ENCODE peak calls at places on chromosomes 5 and 9, in six cellular contexts. H, Z, O, N, X and Q are unnamed samples.

GRCh38 chr9:83959061-83959460 is 21.0 kb downstream of the HNRNPK start:
- DNase-seq in H (peak), Z (peak), O (no peak), N (no peak), X (no peak), Q (peak)

GRCh38 chr9:111674319-111674718 is 12.9 kb downstream of the GNG10 start:
- DNase-seq in H (no peak), Z (no peak), O (no peak), N (no peak), X (no peak), Q (no peak)

GRCh38 chr5:159106569-159107282 is 7.0 kb upstream of the EBF1 start:
- DNase-seq in H (peak), Z (peak), O (peak), N (peak), X (peak), Q (peak)

GRCh38 chr9:8660383-8660782 is 860.8 kb upstream of the DMAC1 start:
- DNase-seq in H (peak), Z (peak), O (no peak), N (no peak), X (peak), Q (no peak)

GRCh38 chr5:159700016-159700415 is 216.3 kb upstream of the ADRA1B start:
- DNase-seq in H (no peak), Z (no peak), O (no peak), N (no peak), X (no peak), Q (no peak)

GRCh38 chr5:78806544-78806943 is 158.0 kb upstream of the LHFPL2 start:
- DNase-seq in H (no peak), Z (peak), O (no peak), N (no peak), X (no peak), Q (no peak)

GRCh38 chr5:62316110-62316509 is 10.1 kb downstream of the KIF2A start:
- DNase-seq in H (no peak), Z (peak), O (no peak), N (no peak), X (no peak), Q (no peak)

GRCh38 chr9:123302348-123303214 is 34.2 kb upstream of the STRBP start:
- DNase-seq in H (no peak), Z (no peak), O (no peak), N (no peak), X (peak), Q (no peak)

GRCh38 chr9:21830589-21830988 is 28.2 kb downstream of the MTAP start:
- DNase-seq in H (no peak), Z (no peak), O (no peak), N (no peak), X (no peak), Q (no peak)

GRCh38 chr5:16983022-16983639 is 47.0 kb upstream of the MYO10 start:
- DNase-seq in H (no peak), Z (no peak), O (no peak), N (no peak), X (no peak), Q (no peak)

GRCh38 chr5:107381189-107381856 is 289.4 kb downstream of the EFNA5 start:
- DNase-seq in H (peak), Z (peak), O (no peak), N (no peak), X (no peak), Q (no peak)

GRCh38 chr5:110094109-110094508 is 404.4 kb downstream of the MAN2A1 start:
- DNase-seq in H (no peak), Z (no peak), O (no peak), N (no peak), X (no peak), Q (no peak)

GRCh38 chr5:88826959-88827585 is 55.9 kb downstream of the MEF2C start:
- DNase-seq in H (peak), Z (peak), O (no peak), N (no peak), X (no peak), Q (no peak)

GRCh38 chr5:106019271-106019670 is 1651.5 kb downstream of the EFNA5 start:
- DNase-seq in H (no peak), Z (peak), O (no peak), N (no peak), X (no peak), Q (no peak)

GRCh38 chr9:36855443-36856315 is 178.4 kb downstream of the PAX5 start:
- DNase-seq in H (no peak), Z (no peak), O (no peak), N (peak), X (no peak), Q (peak)

GRCh38 chr5:83467315-83468044 is 4.1 kb upstream of the VCAN start:
- DNase-seq in H (no peak), Z (peak), O (no peak), N (no peak), X (peak), Q (no peak)

DNA sequence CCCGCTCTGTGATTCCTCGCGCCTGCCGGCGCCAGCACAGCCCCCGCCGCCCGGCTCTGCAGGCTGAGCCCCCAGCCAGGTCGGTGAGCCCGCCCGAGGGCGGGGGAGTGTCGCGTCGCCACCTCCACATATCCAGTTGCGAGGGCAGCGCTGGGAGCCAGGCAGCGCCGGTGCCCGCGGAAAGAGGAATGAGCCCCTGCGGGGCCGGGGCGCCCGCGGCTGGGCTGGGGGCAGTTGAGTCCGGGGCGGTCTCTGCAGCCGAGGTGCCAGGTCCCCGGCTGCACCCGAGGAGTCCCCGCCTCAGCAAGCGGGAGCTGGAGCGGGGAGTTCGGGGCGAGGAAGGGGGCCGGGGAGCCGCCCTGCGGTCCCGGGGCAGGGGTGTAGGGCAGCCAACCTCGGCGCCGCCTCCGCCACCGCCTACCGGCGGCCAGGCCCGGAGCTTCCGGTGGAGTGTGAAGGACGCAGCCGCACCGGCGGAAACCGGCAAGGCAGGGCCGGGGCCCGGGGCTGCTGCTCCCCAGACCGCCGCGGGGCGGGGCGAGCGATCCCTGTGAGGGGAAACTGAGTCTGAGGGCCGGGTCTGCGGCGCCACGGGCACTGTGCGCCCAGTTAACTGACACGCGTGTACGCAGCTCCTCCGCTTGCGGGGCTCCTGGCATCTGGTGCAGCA is 2.3 kb upstream of the TRAF1 start:
- DNase-seq in H (peak), Z (no peak), O (peak), N (peak), X (peak), Q (peak)
- TF ChIP-seq CTCF in H (peak), Z (peak), O (peak), N (peak), X (no peak), Q (no peak)

DNA sequence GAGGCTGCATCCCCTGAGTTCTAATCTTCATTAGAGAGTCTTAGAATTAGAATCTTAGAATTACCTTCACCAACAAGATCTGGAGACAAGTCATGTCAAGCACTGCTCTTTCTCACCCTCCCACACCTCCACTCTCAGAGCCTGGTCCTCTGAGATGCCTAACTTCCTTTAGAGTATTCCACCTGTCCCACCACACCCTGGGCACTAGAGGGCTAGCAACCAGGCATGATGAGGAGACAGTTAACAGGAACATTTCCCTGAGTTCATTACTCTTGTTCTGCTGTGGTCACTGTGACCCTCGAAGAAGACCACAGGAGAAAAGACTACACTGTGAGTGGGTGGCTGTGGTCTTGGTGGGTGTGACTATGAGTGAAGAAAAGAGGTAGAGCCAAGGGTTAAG is 25.2 kb upstream of the MAP1B start:
- DNase-seq in H (no peak), Z (no peak), O (no peak), N (no peak), X (no peak), Q (no peak)
- TF ChIP-seq CTCF in H (no peak), Z (no peak), O (no peak), N (peak), X (no peak), Q (no peak)

GRCh38 chr5:85395526-85395925 is 1010.8 kb upstream of the EDIL3 start:
- DNase-seq in H (no peak), Z (no peak), O (no peak), N (no peak), X (no peak), Q (no peak)
- TF ChIP-seq CTCF in H (no peak), Z (no peak), O (no peak), N (no peak), X (no peak), Q (no peak)

GRCh38 chr9:131423171-131423581 is 29.3 kb downstream of the PRRC2B start:
- DNase-seq in H (peak), Z (peak), O (peak), N (no peak), X (no peak), Q (peak)

GRCh38 chr9:131421691-131422090 is 27.8 kb downstream of the PRRC2B start:
- DNase-seq in H (no peak), Z (no peak), O (no peak), N (no peak), X (no peak), Q (no peak)

GRCh38 chr9:131419716-131420115 is 25.8 kb downstream of the PRRC2B start:
- DNase-seq in H (no peak), Z (no peak), O (no peak), N (no peak), X (no peak), Q (no peak)

GRCh38 chr9:131420913-131421312 is 27.0 kb downstream of the PRRC2B start:
- DNase-seq in H (no peak), Z (peak), O (no peak), N (no peak), X (no peak), Q (no peak)

GRCh38 chr9:131422241-131422792 is 28.4 kb downstream of the PRRC2B start:
- DNase-seq in H (peak), Z (no peak), O (no peak), N (no peak), X (no peak), Q (no peak)
- TF ChIP-seq CTCF in H (peak), Z (no peak), O (no peak), N (no peak), X (no peak), Q (no peak)

GRCh38 chr5:155027993-155028629 is 14.6 kb downstream of the KIF4B start:
- DNase-seq in H (no peak), Z (no peak), O (no peak), N (no peak), X (no peak), Q (no peak)
- TF ChIP-seq CTCF in H (no peak), Z (no peak), O (no peak), N (peak), X (no peak), Q (no peak)

GRCh38 chr9:93061791-93062299 is 3.3 kb downstream of the SUSD3 start:
- DNase-seq in H (no peak), Z (no peak), O (no peak), N (no peak), X (no peak), Q (no peak)
- TF ChIP-seq CTCF in H (no peak), Z (no peak), O (no peak), N (no peak), X (no peak), Q (no peak)

DNA sequence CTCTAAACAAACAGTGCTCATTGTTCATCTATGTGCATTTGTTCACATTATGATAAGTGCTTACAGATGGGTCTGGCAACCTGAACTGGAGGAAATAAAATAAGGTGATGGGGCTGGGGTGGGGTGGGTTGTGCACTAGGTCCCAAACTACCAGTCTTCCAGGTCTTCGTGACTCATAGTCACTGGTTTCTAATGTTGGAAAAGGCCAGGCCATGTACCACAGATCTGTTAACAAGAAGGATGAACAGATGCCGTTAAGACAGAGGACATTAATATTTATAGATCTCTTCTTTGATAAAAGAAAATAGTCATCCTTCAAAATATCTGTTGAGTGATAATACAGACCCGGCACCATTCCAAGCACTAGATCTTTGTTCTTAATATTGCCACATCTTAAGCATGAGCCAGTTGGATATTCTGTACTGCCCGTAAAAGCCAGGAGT is 71.4 kb upstream of the STARD4 start:
- DNase-seq in H (no peak), Z (peak), O (no peak), N (no peak), X (no peak), Q (no peak)
- TF ChIP-seq CTCF in H (no peak), Z (no peak), O (no peak), N (no peak), X (no peak), Q (no peak)

GRCh38 chr5:154940772-154941620 is at the start of gene MRPL22:
- DNase-seq in H (peak), Z (peak), O (peak), N (peak), X (peak), Q (peak)
- TF ChIP-seq CTCF in H (peak), Z (no peak), O (peak), N (no peak), X (peak), Q (no peak)